ENCODE peak calls at places on chromosomes 12 and 14, in eight cellular contexts. C is tibial artery, K is bronchial epithelial cell, N is sigmoid colon, Z is tibial nerve, P is uterus, L is PC-3, O is stomach. D is an unnamed sample.

GRCh38 chr14:89386214-89386886 is 30.7 kb downstream of the FOXN3 start:
- DNase-seq in L (no peak), N (peak; percentile 54), P (no peak), Z (no peak), K (no peak), C (no peak), O (no peak), D (no peak)

GRCh38 chr12:10363922-10364838 is 25.7 kb downstream of the KLRK1 start:
- DNase-seq in N (peak; percentile 72), P (peak; percentile 58), O (peak; percentile 40), C (peak; percentile 69), L (peak; percentile 40), K (peak; percentile 60), Z (no peak), D (no peak)

GRCh38 chr12:40692617-40693502 is 621 bp downstream of the CNTN1 start:
- DNase-seq in Z (peak; percentile 16), P (peak; percentile 15), L (no peak), C (no peak), N (peak; percentile 65), K (peak; percentile 54), O (no peak), D (no peak)

GRCh38 chr12:9906888-9907287 is 25.3 kb downstream of the CLEC2A start:
- DNase-seq in P (no peak), Z (no peak), C (no peak), L (no peak), N (no peak), K (peak; percentile 24), O (no peak), D (no peak)

GRCh38 chr12:121534495-121535148 is 46.2 kb downstream of the KDM2B start:
- DNase-seq in Z (no peak), C (no peak), L (no peak), K (no peak), P (no peak), O (no peak), N (peak; percentile 48), D (no peak)

GRCh38 chr12:57149309-57149900 is 2.0 kb upstream of the LRP1-AS start:
- DNase-seq in P (peak; percentile 93), C (peak; percentile 94), N (peak; percentile 95), Z (peak; percentile 69), K (no peak), O (no peak), L (no peak), D (no peak)

GRCh38 chr14:35669782-35670181 is 135.8 kb downstream of the INSM2 start:
- DNase-seq in K (peak; percentile 98), O (no peak), Z (no peak), N (no peak), P (no peak), C (no peak), L (peak; percentile 98), D (no peak)

GRCh38 chr12:124026755-124027745 is 54.0 kb downstream of the ZNF664 start:
- DNase-seq in Z (no peak), O (no peak), P (no peak), L (peak; percentile 76), K (peak; percentile 69), C (no peak), N (no peak), D (no peak)

GRCh38 chr14:67409461-67409860 is 2.5 kb downstream of the PLEK2 start:
- DNase-seq in N (peak; percentile 37), P (no peak), O (no peak), K (peak; percentile 58), C (no peak), Z (no peak), L (no peak), D (no peak)

GRCh38 chr12:79056775-79057174 is 192.2 kb downstream of the SYT1 start:
- DNase-seq in L (peak; percentile 50), Z (no peak), P (no peak), O (no peak), C (no peak), N (no peak), K (no peak), D (no peak)

GRCh38 chr12:33628087-33628486 is 188.5 kb upstream of the SYT10 start:
- DNase-seq in K (no peak), O (no peak), P (no peak), L (peak; percentile 26), C (no peak), Z (no peak), N (no peak), D (no peak)

GRCh38 chr12:48750769-48751356 is 34.4 kb upstream of the CCNT1 start:
- DNase-seq in C (no peak), O (no peak), L (peak; percentile 35), Z (no peak), P (no peak), K (peak; percentile 65), N (no peak), D (no peak)

GRCh38 chr12:22467190-22467589 is 77.2 kb downstream of the C2CD5 start:
- DNase-seq in Z (no peak), L (no peak), N (no peak), K (no peak), O (no peak), C (no peak), P (no peak), D (no peak)

GRCh38 chr12:131784909-131785762 is 43.1 kb upstream of the MMP17 start:
- DNase-seq in Z (no peak), O (no peak), K (no peak), C (no peak), N (peak; percentile 53), P (no peak), L (no peak), D (no peak)

DNA sequence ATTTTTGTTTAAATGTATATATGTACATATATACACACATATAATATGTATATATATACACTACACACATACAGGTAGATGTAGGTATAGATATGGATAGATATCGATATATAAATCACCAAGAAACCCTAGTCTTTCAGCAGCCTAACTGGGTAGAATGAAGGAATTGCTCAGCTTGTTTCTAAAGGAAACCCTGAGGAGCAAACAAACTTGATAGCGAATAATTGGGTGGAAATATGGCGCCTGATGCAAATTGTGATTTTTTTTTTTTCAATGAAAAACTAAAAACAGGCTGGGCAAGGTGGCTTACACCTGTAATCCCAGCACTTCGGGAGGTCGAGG is 254 bp upstream of the CCDC177 start:
- DNase-seq in O (no peak), C (no peak), N (no peak), K (no peak), L (no peak), P (no peak), Z (no peak), D (no peak)
- TF ChIP-seq CTCF in O (peak; percentile 1), C (peak; percentile 1), N (no peak), K (no peak), L (no peak), P (no peak), Z (no peak), D (no peak)

GRCh38 chr12:119988788-119989618 is at the start of gene BICDL1:
- DNase-seq in K (peak; percentile 91), Z (no peak), L (peak; percentile 96), O (peak; percentile 97), N (no peak), C (no peak), P (peak; percentile 13), D (peak; percentile 66)

GRCh38 chr12:119992129-119992705 is 3.2 kb downstream of the BICDL1 start:
- DNase-seq in N (no peak), C (no peak), L (no peak), P (no peak), O (no peak), Z (no peak), K (no peak), D (no peak)

GRCh38 chr12:119989619-119990381 is 764 bp downstream of the BICDL1 start:
- DNase-seq in N (peak; percentile 73), K (peak; percentile 40), O (peak; percentile 90), C (peak; percentile 78), Z (peak; percentile 60), L (peak; percentile 83), P (peak; percentile 41), D (no peak)

GRCh38 chr12:119990382-119990874 is 1.4 kb downstream of the BICDL1 start:
- DNase-seq in Z (no peak), P (no peak), O (no peak), N (no peak), K (no peak), C (no peak), L (no peak), D (no peak)

GRCh38 chr12:119988440-119988787 is 622 bp upstream of the BICDL1 start:
- DNase-seq in Z (no peak), L (no peak), O (no peak), P (no peak), N (no peak), K (peak; percentile 75), C (no peak), D (no peak)
- H3K4me3 ChIP-seq in Z (peak overlapping the region; percentile 62), L (peak overlapping the region; percentile 65), O (peak overlapping the region; percentile 59), P (peak overlapping the region; percentile 10), N (peak overlapping the region; percentile 44), K (peak overlapping the region; percentile 58), C (peak overlapping the region; percentile 48), D (peak overlapping the region; percentile 65)

DNA sequence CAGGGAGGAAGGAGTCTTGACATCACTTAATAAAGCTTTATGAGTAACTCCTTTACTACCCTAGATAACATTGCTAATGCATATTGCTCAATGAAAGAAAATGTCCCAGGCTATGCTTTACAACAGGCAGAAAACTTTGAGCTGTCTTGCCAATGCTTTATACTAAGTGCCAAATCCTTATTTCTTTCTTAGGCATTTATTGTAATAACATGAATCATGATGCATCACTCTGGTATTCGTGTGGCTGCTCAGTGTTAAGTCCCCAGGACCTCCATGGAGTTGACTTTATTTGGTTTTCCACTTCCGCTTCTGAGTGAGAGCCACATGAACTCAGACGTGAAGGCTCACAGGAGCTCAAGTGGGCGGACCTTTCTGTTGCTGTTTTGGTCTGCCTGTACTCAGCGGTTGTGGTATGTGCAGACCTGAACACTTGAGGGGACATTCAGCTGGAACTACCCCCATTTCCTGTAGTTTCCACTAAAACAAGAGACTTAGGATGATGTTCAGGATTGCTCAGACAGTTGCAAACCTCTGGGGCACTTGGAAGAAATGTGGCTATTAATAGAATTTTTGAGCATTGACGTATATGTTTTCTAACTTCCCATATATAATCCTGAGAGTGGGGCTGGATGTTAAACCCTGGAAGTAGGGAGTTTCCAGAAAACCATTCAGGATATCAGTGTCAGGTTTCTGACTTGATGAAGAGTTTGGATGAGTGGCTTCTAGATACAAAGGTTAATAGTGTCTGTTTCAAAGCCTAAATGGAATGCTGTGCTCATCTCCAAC is 258.6 kb downstream of the MSRB3 start:
- DNase-seq in C (peak; percentile 76), Z (no peak), O (no peak), P (peak; percentile 61), L (peak; percentile 99), K (peak; percentile 100), N (peak; percentile 81), D (no peak)
- H3K27me3 ChIP-seq in C (no peaks in the 10 kb centered on the region), Z (no peaks in the 10 kb centered on the region), O (no peaks in the 10 kb centered on the region), P (no peaks in the 10 kb centered on the region), L (no peaks in the 10 kb centered on the region), K (no peaks in the 10 kb centered on the region), N (no peaks in the 10 kb centered on the region), D (no peaks in the 10 kb centered on the region)

GRCh38 chr12:52321433-52321832 is 235 bp upstream of the KRT83 start:
- DNase-seq in O (no peak), P (no peak), K (no peak), Z (no peak), L (no peak), N (no peak), C (peak; percentile 54), D (no peak)

GRCh38 chr12:52323001-52323400 is 1.8 kb upstream of the KRT83 start:
- DNase-seq in Z (no peak), C (peak; percentile 31), K (no peak), N (no peak), P (no peak), L (no peak), O (no peak), D (no peak)

GRCh38 chr12:52318241-52318990 is 2.8 kb downstream of the KRT83 start:
- DNase-seq in C (peak; percentile 43), O (no peak), Z (no peak), L (no peak), K (no peak), P (no peak), N (no peak), D (no peak)

GRCh38 chr12:52319097-52319496 is 2.1 kb downstream of the KRT83 start:
- DNase-seq in Z (no peak), L (peak; percentile 42), N (no peak), P (no peak), O (no peak), K (no peak), C (peak; percentile 35), D (no peak)

GRCh38 chr12:52320784-52321400 is at the start of gene KRT83:
- DNase-seq in L (no peak), O (no peak), N (no peak), P (no peak), Z (no peak), C (peak; percentile 46), K (no peak), D (no peak)
- TF ChIP-seq CTCF in L (no peak), O (no peak), N (no peak), P (no peak), Z (no peak), C (no peak), K (no peak), D (no peak)

D was measured in esophagus squamous epithelium.